ENCODE peak calls at places on chromosomes 2 and 18, in seven cellular contexts. One of them, this sample, is unnamed.

GRCh38 chr2:192161670-192162290 is 33.0 kb downstream of the TMEFF2 start:
- DNase-seq in cardiac muscle cell: no peak
- DNase-seq in mesendoderm: no peak
- DNase-seq in spleen: no peak
- DNase-seq in ovary: no peak
- DNase-seq in BE2C: no peak
- DNase-seq in effector memory CD4-positive, alpha-beta T cell: no peak
- DNase-seq in this sample: no peak

GRCh38 chr2:13056259-13056843 is 339.6 kb downstream of the TRIB2 start:
- DNase-seq in spleen: no peak
- DNase-seq in mesendoderm: peak; percentile 11
- DNase-seq in BE2C: peak; percentile 11
- DNase-seq in ovary: no peak
- DNase-seq in effector memory CD4-positive, alpha-beta T cell: no peak
- DNase-seq in cardiac muscle cell: peak; percentile 31
- DNase-seq in this sample: no peak

GRCh38 chr2:46252891-46253659 is 44.1 kb upstream of the EPAS1 start:
- DNase-seq in cardiac muscle cell: peak; percentile 25
- DNase-seq in effector memory CD4-positive, alpha-beta T cell: no peak
- DNase-seq in ovary: no peak
- DNase-seq in spleen: no peak
- DNase-seq in BE2C: peak; percentile 80
- DNase-seq in mesendoderm: no peak
- DNase-seq in this sample: no peak

GRCh38 chr18:2538844-2539243 is 32.5 kb downstream of the METTL4 start:
- DNase-seq in ovary: no peak
- DNase-seq in spleen: no peak
- DNase-seq in cardiac muscle cell: no peak
- DNase-seq in mesendoderm: no peak
- DNase-seq in BE2C: no peak
- DNase-seq in effector memory CD4-positive, alpha-beta T cell: no peak
- DNase-seq in this sample: no peak

GRCh38 chr18:79760348-79760747 is 37.4 kb upstream of the KCNG2 start:
- DNase-seq in spleen: no peak
- DNase-seq in mesendoderm: no peak
- DNase-seq in BE2C: no peak
- DNase-seq in cardiac muscle cell: no peak
- DNase-seq in ovary: no peak
- DNase-seq in effector memory CD4-positive, alpha-beta T cell: no peak
- DNase-seq in this sample: no peak

GRCh38 chr2:74806913-74807312 is 27.0 kb upstream of the HK2 start:
- DNase-seq in mesendoderm: no peak
- DNase-seq in ovary: no peak
- DNase-seq in cardiac muscle cell: no peak
- DNase-seq in BE2C: no peak
- DNase-seq in effector memory CD4-positive, alpha-beta T cell: no peak
- DNase-seq in spleen: no peak
- DNase-seq in this sample: no peak

GRCh38 chr2:111662039-111662740 is 221.8 kb downstream of the ANAPC1 start:
- DNase-seq in mesendoderm: no peak
- DNase-seq in ovary: no peak
- DNase-seq in BE2C: no peak
- DNase-seq in spleen: no peak
- DNase-seq in cardiac muscle cell: no peak
- DNase-seq in effector memory CD4-positive, alpha-beta T cell: no peak
- DNase-seq in this sample: peak; percentile 30

GRCh38 chr2:53473236-53473635 is 294.4 kb upstream of the CHAC2 start:
- DNase-seq in effector memory CD4-positive, alpha-beta T cell: no peak
- DNase-seq in BE2C: peak; percentile 12
- DNase-seq in spleen: no peak
- DNase-seq in mesendoderm: peak; percentile 57
- DNase-seq in cardiac muscle cell: peak; percentile 47
- DNase-seq in ovary: no peak
- DNase-seq in this sample: peak; percentile 16

GRCh38 chr18:59556265-59556664 is 141.0 kb downstream of the CCBE1 start:
- DNase-seq in cardiac muscle cell: no peak
- DNase-seq in effector memory CD4-positive, alpha-beta T cell: no peak
- DNase-seq in ovary: no peak
- DNase-seq in mesendoderm: no peak
- DNase-seq in spleen: no peak
- DNase-seq in BE2C: peak; percentile 42
- DNase-seq in this sample: peak; percentile 57

GRCh38 chr2:42047488-42048317 is at the start of gene PKDCC:
- DNase-seq in mesendoderm: peak; percentile 89
- DNase-seq in BE2C: peak; percentile 92
- DNase-seq in cardiac muscle cell: peak; percentile 93
- DNase-seq in ovary: peak; percentile 92
- DNase-seq in spleen: peak; percentile 87
- DNase-seq in effector memory CD4-positive, alpha-beta T cell: peak; percentile 13
- DNase-seq in this sample: peak; percentile 74

GRCh38 chr2:45452866-45453265 is 158.2 kb downstream of the SRBD1 start:
- DNase-seq in spleen: no peak
- DNase-seq in BE2C: no peak
- DNase-seq in ovary: peak; percentile 26
- DNase-seq in cardiac muscle cell: no peak
- DNase-seq in mesendoderm: no peak
- DNase-seq in effector memory CD4-positive, alpha-beta T cell: no peak
- DNase-seq in this sample: no peak

GRCh38 chr2:54226224-54226623 is 29.8 kb downstream of the TSPYL6 start:
- DNase-seq in effector memory CD4-positive, alpha-beta T cell: no peak
- DNase-seq in ovary: no peak
- DNase-seq in BE2C: no peak
- DNase-seq in spleen: no peak
- DNase-seq in mesendoderm: peak; percentile 16
- DNase-seq in cardiac muscle cell: no peak
- DNase-seq in this sample: no peak

DNA sequence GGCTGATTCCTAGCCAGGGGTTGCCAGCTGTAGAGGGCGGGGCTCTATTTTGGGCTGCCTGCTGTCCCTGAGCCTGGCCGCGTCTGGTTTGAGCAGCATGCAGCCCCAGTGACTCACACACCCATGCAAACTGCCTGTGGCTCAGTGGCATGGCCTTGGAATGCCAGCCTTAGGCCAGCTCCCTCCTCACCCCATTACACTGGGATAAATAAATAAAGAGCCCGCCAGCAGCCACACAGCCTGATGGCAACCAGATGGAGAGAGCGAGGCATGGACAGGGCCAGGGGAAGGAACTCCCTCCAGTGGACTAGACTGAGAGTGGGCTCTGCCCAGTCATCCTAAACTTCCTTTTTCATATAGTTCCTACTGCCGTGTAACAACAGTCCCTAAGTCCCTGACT is 18.3 kb downstream of the NHEJ1 start:
- DNase-seq in spleen: no peak
- DNase-seq in ovary: no peak
- DNase-seq in effector memory CD4-positive, alpha-beta T cell: no peak
- DNase-seq in mesendoderm: peak; percentile 31
- DNase-seq in BE2C: no peak
- DNase-seq in cardiac muscle cell: no peak
- DNase-seq in this sample: peak; percentile 96
- H3K36me3 ChIP-seq in spleen: peaks cover 81% of the 10 kb centered on the region
- H3K36me3 ChIP-seq in ovary: no peaks in the 10 kb centered on the region
- H3K36me3 ChIP-seq in effector memory CD4-positive, alpha-beta T cell: peaks cover 46% of the 10 kb centered on the region
- H3K36me3 ChIP-seq in mesendoderm: no peaks in the 10 kb centered on the region
- H3K36me3 ChIP-seq in BE2C: peaks cover 16% of the 10 kb centered on the region
- H3K36me3 ChIP-seq in cardiac muscle cell: peaks cover 9% of the 10 kb centered on the region
- H3K36me3 ChIP-seq in this sample: no peaks in the 10 kb centered on the region

GRCh38 chr2:221529943-221530652 is 42.0 kb downstream of the EPHA4 start:
- DNase-seq in cardiac muscle cell: no peak
- DNase-seq in BE2C: no peak
- DNase-seq in ovary: no peak
- DNase-seq in mesendoderm: no peak
- DNase-seq in spleen: no peak
- DNase-seq in effector memory CD4-positive, alpha-beta T cell: no peak
- DNase-seq in this sample: no peak
- H3K4me1 ChIP-seq in cardiac muscle cell: peaks cover 50% of the 10 kb centered on the region
- H3K4me1 ChIP-seq in BE2C: no peaks in the 10 kb centered on the region
- H3K4me1 ChIP-seq in ovary: peaks cover 13% of the 10 kb centered on the region
- H3K4me1 ChIP-seq in mesendoderm: peaks cover 6% of the 10 kb centered on the region
- H3K4me1 ChIP-seq in spleen: peaks cover 4% of the 10 kb centered on the region
- H3K4me1 ChIP-seq in effector memory CD4-positive, alpha-beta T cell: peaks cover 36% of the 10 kb centered on the region
- H3K4me1 ChIP-seq in this sample: no peaks in the 10 kb centered on the region

DNA sequence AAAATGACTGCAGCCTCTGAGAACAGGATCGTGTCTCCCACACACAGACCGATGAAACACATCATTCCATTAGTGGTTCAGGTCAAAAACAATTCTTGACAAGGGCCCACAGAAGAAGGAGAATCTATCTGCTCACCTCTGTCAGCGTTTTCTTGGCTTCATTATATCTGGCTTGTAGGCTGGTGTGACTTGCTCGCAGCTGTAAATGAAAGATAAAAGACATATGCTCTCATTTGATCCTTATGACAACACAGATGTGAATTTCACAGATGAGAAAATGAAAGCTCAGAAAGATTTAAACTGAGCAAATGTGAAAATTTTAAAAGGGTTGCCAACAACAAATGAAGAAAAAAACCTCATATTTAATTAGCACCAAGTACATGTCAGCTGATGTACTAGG is 61.6 kb downstream of the CCDC93 start:
- DNase-seq in effector memory CD4-positive, alpha-beta T cell: no peak
- DNase-seq in cardiac muscle cell: no peak
- DNase-seq in spleen: no peak
- DNase-seq in BE2C: no peak
- DNase-seq in ovary: no peak
- DNase-seq in mesendoderm: no peak
- DNase-seq in this sample: no peak
- H3K36me3 ChIP-seq in effector memory CD4-positive, alpha-beta T cell: peaks cover 74% of the 10 kb centered on the region
- H3K36me3 ChIP-seq in cardiac muscle cell: peaks cover 32% of the 10 kb centered on the region
- H3K36me3 ChIP-seq in spleen: peaks cover 98% of the 10 kb centered on the region
- H3K36me3 ChIP-seq in BE2C: no peaks in the 10 kb centered on the region
- H3K36me3 ChIP-seq in ovary: no peaks in the 10 kb centered on the region
- H3K36me3 ChIP-seq in mesendoderm: peaks cover 3% of the 10 kb centered on the region
- H3K36me3 ChIP-seq in this sample: no peaks in the 10 kb centered on the region

GRCh38 chr2:98759338-98759737 is 28.4 kb upstream of the MGAT4A start:
- DNase-seq in effector memory CD4-positive, alpha-beta T cell: no peak
- DNase-seq in ovary: no peak
- DNase-seq in mesendoderm: no peak
- DNase-seq in BE2C: no peak
- DNase-seq in spleen: no peak
- DNase-seq in cardiac muscle cell: no peak
- DNase-seq in this sample: no peak

GRCh38 chr2:98757904-98758421 is 27.0 kb upstream of the MGAT4A start:
- DNase-seq in BE2C: no peak
- DNase-seq in ovary: peak; percentile 68
- DNase-seq in mesendoderm: no peak
- DNase-seq in spleen: peak; percentile 82
- DNase-seq in effector memory CD4-positive, alpha-beta T cell: peak; percentile 63
- DNase-seq in cardiac muscle cell: no peak
- DNase-seq in this sample: peak; percentile 79

GRCh38 chr2:98761267-98761781 is 30.4 kb upstream of the MGAT4A start:
- DNase-seq in spleen: peak; percentile 74
- DNase-seq in cardiac muscle cell: no peak
- DNase-seq in BE2C: no peak
- DNase-seq in effector memory CD4-positive, alpha-beta T cell: peak; percentile 45
- DNase-seq in mesendoderm: no peak
- DNase-seq in ovary: no peak
- DNase-seq in this sample: no peak

GRCh38 chr2:98761909-98762308 is 31.0 kb upstream of the MGAT4A start:
- DNase-seq in spleen: no peak
- DNase-seq in BE2C: no peak
- DNase-seq in mesendoderm: no peak
- DNase-seq in effector memory CD4-positive, alpha-beta T cell: no peak
- DNase-seq in cardiac muscle cell: no peak
- DNase-seq in ovary: no peak
- DNase-seq in this sample: no peak

GRCh38 chr2:98759827-98760625 is 29.1 kb upstream of the MGAT4A start:
- DNase-seq in effector memory CD4-positive, alpha-beta T cell: no peak
- DNase-seq in spleen: peak; percentile 59
- DNase-seq in cardiac muscle cell: no peak
- DNase-seq in mesendoderm: no peak
- DNase-seq in ovary: no peak
- DNase-seq in BE2C: no peak
- DNase-seq in this sample: no peak
- H3K4me1 ChIP-seq in effector memory CD4-positive, alpha-beta T cell: peaks cover 47% of the 10 kb centered on the region
- H3K4me1 ChIP-seq in spleen: peaks cover 26% of the 10 kb centered on the region
- H3K4me1 ChIP-seq in cardiac muscle cell: no peaks in the 10 kb centered on the region
- H3K4me1 ChIP-seq in mesendoderm: no peaks in the 10 kb centered on the region
- H3K4me1 ChIP-seq in ovary: peaks cover 7% of the 10 kb centered on the region
- H3K4me1 ChIP-seq in BE2C: no peaks in the 10 kb centered on the region
- H3K4me1 ChIP-seq in this sample: no peaks in the 10 kb centered on the region

DNA sequence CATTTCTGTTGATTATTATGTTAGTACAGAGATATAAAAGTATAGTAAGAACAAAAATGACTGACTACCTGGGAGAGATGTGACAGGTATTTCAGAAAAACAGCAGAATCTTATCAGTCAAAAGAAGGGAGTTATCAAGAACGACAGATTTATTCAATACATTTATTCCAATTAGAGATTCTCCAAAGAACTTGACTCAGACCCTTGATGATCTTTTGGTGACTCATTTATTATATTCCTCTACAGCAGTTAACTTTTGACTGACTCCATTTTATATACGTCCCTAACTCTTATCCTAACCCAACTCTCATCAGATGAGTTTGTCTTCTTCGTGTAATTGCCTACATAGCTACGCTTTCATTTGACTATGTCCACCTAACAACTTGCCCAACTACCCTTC is 91.1 kb downstream of the C2orf74 start:
- DNase-seq in spleen: no peak
- DNase-seq in cardiac muscle cell: no peak
- DNase-seq in ovary: no peak
- DNase-seq in BE2C: no peak
- DNase-seq in mesendoderm: no peak
- DNase-seq in effector memory CD4-positive, alpha-beta T cell: no peak
- DNase-seq in this sample: no peak
- H3K36me3 ChIP-seq in spleen: peaks cover 66% of the 10 kb centered on the region
- H3K36me3 ChIP-seq in cardiac muscle cell: peaks cover 55% of the 10 kb centered on the region
- H3K36me3 ChIP-seq in ovary: no peaks in the 10 kb centered on the region
- H3K36me3 ChIP-seq in BE2C: no peaks in the 10 kb centered on the region
- H3K36me3 ChIP-seq in mesendoderm: no peaks in the 10 kb centered on the region
- H3K36me3 ChIP-seq in effector memory CD4-positive, alpha-beta T cell: peaks cover 47% of the 10 kb centered on the region
- H3K36me3 ChIP-seq in this sample: peaks cover 14% of the 10 kb centered on the region

GRCh38 chr18:78650926-78651325 is 328.7 kb upstream of the SALL3 start:
- DNase-seq in BE2C: no peak
- DNase-seq in ovary: no peak
- DNase-seq in effector memory CD4-positive, alpha-beta T cell: no peak
- DNase-seq in cardiac muscle cell: no peak
- DNase-seq in spleen: no peak
- DNase-seq in mesendoderm: no peak
- DNase-seq in this sample: no peak

GRCh38 chr18:78645216-78645615 is 334.4 kb upstream of the SALL3 start:
- DNase-seq in BE2C: no peak
- DNase-seq in ovary: no peak
- DNase-seq in cardiac muscle cell: no peak
- DNase-seq in mesendoderm: no peak
- DNase-seq in spleen: no peak
- DNase-seq in effector memory CD4-positive, alpha-beta T cell: no peak
- DNase-seq in this sample: no peak

GRCh38 chr18:78647018-78647417 is 332.6 kb upstream of the SALL3 start:
- DNase-seq in cardiac muscle cell: no peak
- DNase-seq in spleen: no peak
- DNase-seq in ovary: no peak
- DNase-seq in mesendoderm: no peak
- DNase-seq in effector memory CD4-positive, alpha-beta T cell: no peak
- DNase-seq in BE2C: no peak
- DNase-seq in this sample: no peak

GRCh38 chr18:78652001-78652545 is 327.5 kb upstream of the SALL3 start:
- DNase-seq in effector memory CD4-positive, alpha-beta T cell: no peak
- DNase-seq in BE2C: no peak
- DNase-seq in spleen: peak; percentile 56
- DNase-seq in ovary: no peak
- DNase-seq in cardiac muscle cell: no peak
- DNase-seq in mesendoderm: no peak
- DNase-seq in this sample: no peak

GRCh38 chr18:78649421-78649820 is 330.2 kb upstream of the SALL3 start:
- DNase-seq in ovary: no peak
- DNase-seq in effector memory CD4-positive, alpha-beta T cell: no peak
- DNase-seq in spleen: no peak
- DNase-seq in BE2C: no peak
- DNase-seq in cardiac muscle cell: no peak
- DNase-seq in mesendoderm: no peak
- DNase-seq in this sample: no peak
- H3K4me1 ChIP-seq in ovary: no peaks in the 10 kb centered on the region
- H3K4me1 ChIP-seq in effector memory CD4-positive, alpha-beta T cell: no peaks in the 10 kb centered on the region
- H3K4me1 ChIP-seq in spleen: no peaks in the 10 kb centered on the region
- H3K4me1 ChIP-seq in BE2C: no peaks in the 10 kb centered on the region
- H3K4me1 ChIP-seq in cardiac muscle cell: no peaks in the 10 kb centered on the region
- H3K4me1 ChIP-seq in mesendoderm: no peaks in the 10 kb centered on the region
- H3K4me1 ChIP-seq in this sample: no peaks in the 10 kb centered on the region